ENCODE peak calls at places on chromosomes 16 and 17, in four cellular contexts. H is ovary, B is pancreas, D is GM23338. S is an unnamed sample.

GRCh38 chr17:34883106-34884000 is 77.9 kb downstream of the CCT6B start:
- DNase-seq in H (no peak), B (no peak), D (peak), S (no peak)

GRCh38 chr16:69724981-69725479 is 1.3 kb downstream of the NQO1 start:
- DNase-seq in H (no peak), B (peak), D (peak), S (no peak)

GRCh38 chr17:19683117-19683516 is 33.3 kb downstream of the SLC47A2 start:
- DNase-seq in H (no peak), B (no peak), D (no peak), S (no peak)

GRCh38 chr17:8609910-8610309 is 20.6 kb downstream of the MYH10 start:
- DNase-seq in H (no peak), B (no peak), D (no peak), S (no peak)

GRCh38 chr16:8859913-8860881 is 8.6 kb downstream of the CARHSP1 start:
- DNase-seq in H (peak), B (no peak), D (no peak), S (no peak)

GRCh38 chr17:65100316-65101140 is 36.6 kb upstream of the RGS9 start:
- DNase-seq in H (peak), B (peak), D (peak), S (peak)

GRCh38 chr17:77375917-77376651 is 235.3 kb downstream of the SEC14L1 start:
- DNase-seq in H (peak), B (no peak), D (no peak), S (no peak)

GRCh38 chr17:66715745-66716156 is 119.2 kb upstream of the CACNG5 start:
- DNase-seq in H (no peak), B (no peak), D (peak), S (peak)

GRCh38 chr17:37039269-37039668 is 90.5 kb downstream of the AATF start:
- DNase-seq in H (no peak), B (no peak), D (no peak), S (peak)

GRCh38 chr17:68288804-68289203 is 2.1 kb downstream of the SLC16A6 start:
- DNase-seq in H (no peak), B (no peak), D (peak), S (no peak)

GRCh38 chr17:18020971-18021370 is 18.0 kb downstream of the ATPAF2 start:
- DNase-seq in H (no peak), B (no peak), D (no peak), S (no peak)

GRCh38 chr16:917591-918061 is 53.2 kb downstream of the LMF1 start:
- DNase-seq in H (no peak), B (no peak), D (no peak), S (no peak)

GRCh38 chr17:56570199-56570598 is 23.3 kb upstream of the NOG start:
- DNase-seq in H (no peak), B (no peak), D (no peak), S (peak)

GRCh38 chr17:62670202-62670821 is 42.8 kb downstream of the MRC2 start:
- DNase-seq in H (peak), B (peak), D (peak), S (peak)

GRCh38 chr17:77110006-77110374 is 30.8 kb upstream of the SEC14L1 start:
- DNase-seq in H (no peak), B (no peak), D (peak), S (no peak)

GRCh38 chr16:48559462-48560211 is 50.3 kb downstream of the N4BP1 start:
- DNase-seq in H (no peak), B (no peak), D (peak), S (no peak)

GRCh38 chr16:65106792-65107191 is 15.1 kb downstream of the CDH11 start:
- DNase-seq in H (no peak), B (no peak), D (no peak), S (no peak)

GRCh38 chr16:55660026-55660425 is 4.2 kb downstream of the SLC6A2 start:
- DNase-seq in H (no peak), B (no peak), D (no peak), S (peak)

GRCh38 chr17:80640379-80641071 is 95.9 kb downstream of the RPTOR start:
- DNase-seq in H (no peak), B (no peak), D (no peak), S (no peak)

GRCh38 chr17:57940653-57941329 is 14.4 kb downstream of the CUEDC1 start:
- DNase-seq in H (no peak), B (no peak), D (no peak), S (no peak)

GRCh38 chr17:57899822-57900221 is 50.0 kb upstream of the MRPS23 start:
- DNase-seq in H (no peak), B (no peak), D (no peak), S (no peak)

GRCh38 chr17:54903375-54903774 is 2.7 kb downstream of the TOM1L1 start:
- DNase-seq in H (peak), B (peak), D (no peak), S (no peak)

GRCh38 chr17:66426397-66427033 is 124.1 kb downstream of the PRKCA start:
- DNase-seq in H (no peak), B (no peak), D (peak), S (no peak)

GRCh38 chr16:25372716-25373115 is 115.1 kb upstream of the ZKSCAN2 start:
- DNase-seq in H (no peak), B (no peak), D (peak), S (no peak)
- TF ChIP-seq CTCF in H (no peak), B (no peak), D (peak), S (no peak)

GRCh38 chr16:59905628-59906027 is 1171.5 kb upstream of the GOT2 start:
- DNase-seq in H (no peak), B (no peak), D (no peak), S (peak)

GRCh38 chr16:59905131-59905530 is 1171.0 kb upstream of the GOT2 start:
- DNase-seq in H (no peak), B (no peak), D (no peak), S (peak)

DNA sequence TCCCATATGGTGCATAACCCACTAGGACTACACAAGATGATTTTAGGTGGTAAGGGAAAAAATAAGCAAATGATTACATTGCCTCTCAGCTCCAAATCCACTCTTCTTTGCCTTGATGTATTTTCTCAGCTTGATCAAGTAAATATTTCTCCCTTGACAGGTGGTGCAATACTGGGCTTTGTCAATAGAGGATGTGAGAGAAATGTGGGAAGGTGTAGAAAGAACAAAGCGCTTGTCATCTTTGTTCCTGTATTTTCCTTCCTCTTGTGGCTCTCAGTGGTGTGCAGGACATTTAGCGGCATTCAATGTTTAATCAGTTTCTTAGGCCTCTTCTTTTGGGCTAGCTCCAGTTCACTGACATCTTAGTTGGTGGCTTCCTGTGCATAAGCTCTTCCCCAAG is 1165.8 kb upstream of the GOT2 start:
- DNase-seq in H (no peak), B (no peak), D (no peak), S (no peak)
- TF ChIP-seq CTCF in H (no peak), B (no peak), D (peak), S (peak)

GRCh38 chr17:73650147-73650546 is 5.9 kb upstream of the SDK2 start:
- DNase-seq in H (no peak), B (no peak), D (peak), S (no peak)
- TF ChIP-seq CTCF in H (no peak), B (no peak), D (peak), S (peak)

DNA sequence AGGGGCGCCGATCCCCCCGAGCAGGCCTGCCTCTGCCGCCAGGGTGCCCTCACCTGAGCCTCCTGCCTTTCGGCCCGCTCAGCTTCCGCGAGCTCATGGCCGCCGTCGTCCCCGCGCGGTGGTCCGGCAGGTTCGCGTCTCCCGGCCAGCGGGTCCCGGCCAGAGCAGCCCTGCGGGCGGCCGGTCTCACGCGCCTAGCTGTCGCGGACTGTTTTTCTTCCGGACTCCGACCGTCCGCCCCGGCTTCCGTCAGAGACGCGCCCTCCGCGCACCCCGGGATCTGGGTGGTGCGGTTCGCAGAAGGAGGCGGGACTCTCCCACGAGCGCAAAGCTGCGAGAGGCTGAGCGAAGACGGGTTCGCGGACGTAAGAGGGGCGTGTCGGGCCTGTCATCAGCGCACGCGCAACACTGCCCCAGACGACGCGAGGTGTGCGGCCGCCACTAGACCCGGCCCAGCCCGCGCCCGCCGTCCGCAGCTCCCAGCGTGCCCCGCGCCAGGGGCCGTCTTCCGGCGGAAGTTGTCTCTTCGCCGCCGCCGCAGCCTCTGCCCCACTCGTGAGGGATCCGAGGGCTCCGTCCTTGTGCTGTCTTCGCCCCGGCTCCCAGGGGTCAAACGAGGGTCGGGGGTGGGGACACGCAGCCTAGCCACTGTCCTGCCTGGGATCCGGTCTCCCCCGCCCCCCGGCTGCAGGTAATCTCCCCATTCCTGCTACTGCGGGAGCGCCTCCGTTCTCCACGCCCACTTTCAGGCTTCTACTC is at the start of gene INPP5K:
- DNase-seq in H (peak), B (peak), D (peak), S (peak)
- TF ChIP-seq CTCF in H (peak), B (no peak), D (no peak), S (no peak)

GRCh38 chr16:31452631-31453106 is 6.6 kb upstream of the ARMC5 start:
- DNase-seq in H (no peak), B (no peak), D (peak), S (peak)

GRCh38 chr16:31456988-31457360 is 2.3 kb upstream of the ARMC5 start:
- DNase-seq in H (peak), B (peak), D (no peak), S (no peak)

GRCh38 chr16:31453255-31454204 is 5.8 kb upstream of the ARMC5 start:
- DNase-seq in H (peak), B (no peak), D (peak), S (no peak)

GRCh38 chr16:31458073-31458834 is 1.0 kb upstream of the ARMC5 start:
- DNase-seq in H (no peak), B (peak), D (peak), S (no peak)

GRCh38 chr16:31455601-31456314 is 3.5 kb upstream of the ARMC5 start:
- DNase-seq in H (no peak), B (no peak), D (peak), S (no peak)
- TF ChIP-seq CTCF in H (no peak), B (no peak), D (peak), S (peak)

GRCh38 chr17:27343972-27344607 is 50.2 kb downstream of the WSB1 start:
- DNase-seq in H (no peak), B (no peak), D (no peak), S (no peak)
- TF ChIP-seq CTCF in H (no peak), B (no peak), D (no peak), S (no peak)

GRCh38 chr16:29710227-29711219 is 31.5 kb downstream of the QPRT start:
- DNase-seq in H (no peak), B (no peak), D (peak), S (peak)
- TF ChIP-seq CTCF in H (peak), B (peak), D (peak), S (peak)

S was measured in foreskin keratinocyte.